ENCODE peak calls at places on chromosomes 1 and 21, in six cellular contexts. C is CD8-positive, alpha-beta memory T cell; W is fibroblast of lung; K is CD4-positive, CD25-positive, alpha-beta regulatory T cell; A is tibial nerve; E is IMR-90. S is an unnamed sample.

GRCh38 chr1:9655127-9655723 is 3.7 kb downstream of the PIK3CD start:
- DNase-seq in C (peak; percentile 25), E (no peak), W (no peak), A (no peak), K (peak; percentile 32), S (no peak)

GRCh38 chr1:234869182-234870019 is 259.2 kb downstream of the TOMM20 start:
- DNase-seq in C (no peak), K (no peak), E (no peak), W (no peak), A (no peak), S (no peak)

GRCh38 chr1:239262538-239262937 is 123.8 kb upstream of the CHRM3 start:
- DNase-seq in K (no peak), W (no peak), C (no peak), A (no peak), E (no peak), S (no peak)

GRCh38 chr1:52368383-52369172 is 2.6 kb upstream of the CC2D1B start:
- DNase-seq in K (peak; percentile 49), W (peak; percentile 46), E (peak; percentile 32), C (peak; percentile 49), A (no peak), S (peak; percentile 55)

GRCh38 chr1:201355471-201355870 is 22.0 kb downstream of the TNNT2 start:
- DNase-seq in A (no peak), K (no peak), E (no peak), W (no peak), C (no peak), S (no peak)

GRCh38 chr1:64877151-64877550 is 89.2 kb downstream of the JAK1 start:
- DNase-seq in E (no peak), K (peak; percentile 19), W (no peak), A (no peak), C (peak; percentile 33), S (no peak)

GRCh38 chr21:41956926-41957729 is 3.3 kb upstream of the C2CD2 start:
- DNase-seq in A (no peak), K (no peak), E (peak; percentile 93), W (peak; percentile 83), C (no peak), S (no peak)

GRCh38 chr1:218365600-218365999 is 20.5 kb downstream of the TGFB2 start:
- DNase-seq in C (no peak), A (peak; percentile 38), K (no peak), E (no peak), W (peak; percentile 63), S (no peak)

GRCh38 chr1:236502972-236503639 is 20.7 kb upstream of the LGALS8 start:
- DNase-seq in C (no peak), A (peak; percentile 13), E (peak; percentile 78), W (peak; percentile 82), K (no peak), S (no peak)

GRCh38 chr1:11935040-11935378 is 492 bp downstream of the PLOD1 start:
- DNase-seq in E (no peak), K (no peak), A (no peak), C (no peak), W (no peak), S (no peak)

GRCh38 chr1:11934295-11935039 is at the start of gene PLOD1:
- DNase-seq in C (peak; percentile 84), A (peak; percentile 85), W (peak; percentile 89), E (peak; percentile 84), K (peak; percentile 82), S (peak; percentile 94)

GRCh38 chr1:11942280-11942679 is 7.8 kb downstream of the PLOD1 start:
- DNase-seq in E (no peak), K (no peak), W (no peak), A (no peak), C (no peak), S (no peak)

GRCh38 chr1:11940260-11940921 is 5.9 kb downstream of the PLOD1 start:
- DNase-seq in A (no peak), W (no peak), C (no peak), E (peak; percentile 13), K (no peak), S (no peak)

GRCh38 chr1:11938722-11939526 is 4.4 kb downstream of the PLOD1 start:
- DNase-seq in E (no peak), A (peak; percentile 63), C (no peak), W (no peak), K (no peak), S (no peak)
- H3K4me3 ChIP-seq in E (no peak overlapping the region), A (no peak overlapping the region), C (no peak overlapping the region), W (no peak overlapping the region), K (no peak overlapping the region), S (no peak overlapping the region)

DNA sequence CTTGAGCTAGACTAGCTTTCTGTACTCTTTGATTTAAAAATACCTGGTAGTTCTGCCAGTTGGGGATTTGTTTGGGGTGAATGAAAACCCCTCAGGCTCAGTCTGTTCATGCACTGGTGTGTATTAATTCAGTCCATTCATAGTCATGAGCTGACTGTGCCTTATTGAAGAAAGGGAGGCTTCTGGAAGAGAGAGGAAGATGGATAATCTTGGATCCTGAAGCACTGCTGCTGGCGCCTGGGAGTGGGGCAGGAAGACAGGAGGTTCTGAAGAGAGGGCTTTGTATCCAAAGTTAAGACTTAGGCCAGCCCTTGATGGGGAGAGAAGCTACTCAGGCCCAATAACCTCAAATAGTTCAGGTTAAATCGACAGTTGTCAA is 83.7 kb downstream of the CAMTA1 start:
- DNase-seq in W (no peak), E (no peak), A (no peak), K (no peak), C (no peak), S (peak; percentile 87)
- H3K4me1 ChIP-seq in W (peaks cover 8% of the 10 kb centered on the region), E (peaks cover 23% of the 10 kb centered on the region), A (peaks cover 8% of the 10 kb centered on the region), K (peaks cover 10% of the 10 kb centered on the region), C (no peaks in the 10 kb centered on the region), S (peaks cover 58% of the 10 kb centered on the region)

DNA sequence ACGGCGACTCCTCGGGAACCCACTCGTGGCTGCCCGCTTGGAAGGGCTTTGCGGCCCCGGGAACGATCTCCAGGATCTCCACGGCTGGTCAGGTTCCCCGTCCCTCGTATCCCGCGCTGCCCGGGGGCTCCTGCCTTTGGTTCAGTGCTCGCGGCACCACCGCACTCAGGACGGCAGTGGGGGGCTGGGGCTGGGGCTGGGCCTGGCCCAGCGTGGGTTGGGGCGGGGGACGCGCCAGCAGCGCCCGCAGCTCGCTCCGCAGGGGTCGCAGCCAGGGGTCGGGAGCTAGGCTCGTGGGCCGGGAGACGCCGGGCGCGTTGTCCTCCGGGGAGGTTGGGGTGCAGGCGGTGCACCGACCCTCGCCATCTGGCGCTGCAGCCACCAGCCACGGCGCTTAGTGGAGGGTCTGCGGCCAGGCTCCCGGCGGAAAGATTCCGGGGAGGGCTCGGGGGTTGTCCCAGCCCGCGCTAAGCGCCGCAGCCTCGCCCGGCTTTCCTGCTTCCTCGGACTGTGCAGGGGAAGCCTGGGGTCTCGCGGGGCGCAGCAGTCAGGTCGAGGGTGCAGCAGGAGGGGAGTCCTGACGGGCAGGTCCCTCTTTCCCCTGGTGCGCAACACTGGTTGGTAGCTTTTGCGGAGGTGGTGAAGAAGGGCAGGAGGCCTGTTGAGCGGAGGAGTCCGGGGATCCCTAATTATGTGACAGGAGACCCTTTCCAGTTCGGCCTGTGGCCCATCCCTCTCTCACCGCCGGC is 9.0 kb downstream of the SIM2 start:
- DNase-seq in C (no peak), K (no peak), A (no peak), E (no peak), W (no peak), S (no peak)
- H3K27me3 ChIP-seq in C (peaks cover 56% of the 10 kb centered on the region), K (peaks cover 29% of the 10 kb centered on the region), A (peaks cover 100% of the 10 kb centered on the region), E (peaks cover 91% of the 10 kb centered on the region), W (peaks cover 93% of the 10 kb centered on the region), S (no peaks in the 10 kb centered on the region)

GRCh38 chr1:150473659-150474058 is 13.6 kb upstream of the TARS2 start:
- DNase-seq in W (no peak), A (peak; percentile 16), K (no peak), C (no peak), E (no peak), S (no peak)
- H3K4me3 ChIP-seq in W (no peak overlapping the region), A (no peak overlapping the region), K (no peak overlapping the region), C (no peak overlapping the region), E (no peak overlapping the region), S (no peak overlapping the region)

GRCh38 chr1:203308205-203309114 is 3.1 kb downstream of the BTG2 start:
- DNase-seq in C (peak; percentile 13), K (no peak), E (no peak), W (no peak), A (no peak), S (peak; percentile 59)
- H3K4me1 ChIP-seq in C (peaks cover 59% of the 10 kb centered on the region), K (peaks cover 61% of the 10 kb centered on the region), E (peaks cover 7% of the 10 kb centered on the region), W (peaks cover 2% of the 10 kb centered on the region), A (peaks cover 38% of the 10 kb centered on the region), S (peaks cover 35% of the 10 kb centered on the region)

DNA sequence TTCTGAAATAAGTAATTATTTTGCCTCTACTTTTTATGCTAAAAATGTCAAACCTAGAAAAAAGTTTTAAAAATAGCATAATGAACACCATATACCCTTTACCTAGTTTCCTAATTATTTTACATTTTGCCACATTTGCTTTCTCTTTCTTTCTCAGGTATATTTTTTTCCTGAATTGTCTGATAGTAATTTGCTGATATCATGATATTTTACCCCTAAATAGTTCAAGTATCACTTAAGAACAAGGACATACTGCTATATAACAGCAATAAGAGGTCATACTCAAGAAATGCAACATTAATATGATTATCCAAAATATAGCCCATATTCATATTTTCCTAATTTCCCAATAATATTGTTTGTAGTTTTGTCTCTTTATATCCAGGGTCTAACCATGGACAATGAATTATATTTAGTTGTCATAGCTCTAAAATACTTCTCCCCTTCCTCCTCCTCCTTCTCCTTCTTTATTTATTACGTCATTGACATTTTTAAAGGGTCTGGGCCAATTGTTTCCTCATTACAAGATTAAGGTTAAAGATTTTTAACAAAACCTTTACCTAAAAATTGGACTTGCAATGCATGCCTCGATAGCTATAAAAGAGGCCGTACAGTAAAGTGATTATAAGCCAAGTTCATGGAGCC is 20.3 kb upstream of the SMYD2 start:
- DNase-seq in E (no peak), C (no peak), A (no peak), K (no peak), W (no peak), S (no peak)
- H3K27me3 ChIP-seq in E (peaks cover 11% of the 10 kb centered on the region), C (peaks cover 18% of the 10 kb centered on the region), A (peaks cover 57% of the 10 kb centered on the region), K (peaks cover 36% of the 10 kb centered on the region), W (peaks cover 4% of the 10 kb centered on the region), S (peaks cover 24% of the 10 kb centered on the region)

GRCh38 chr1:56535949-56536348 is 43.4 kb downstream of the PLPP3 start:
- DNase-seq in K (no peak), W (no peak), A (no peak), C (no peak), E (no peak), S (no peak)
- H3K4me3 ChIP-seq in K (no peak overlapping the region), W (no peak overlapping the region), A (no peak overlapping the region), C (no peak overlapping the region), E (no peak overlapping the region), S (no peak overlapping the region)

DNA sequence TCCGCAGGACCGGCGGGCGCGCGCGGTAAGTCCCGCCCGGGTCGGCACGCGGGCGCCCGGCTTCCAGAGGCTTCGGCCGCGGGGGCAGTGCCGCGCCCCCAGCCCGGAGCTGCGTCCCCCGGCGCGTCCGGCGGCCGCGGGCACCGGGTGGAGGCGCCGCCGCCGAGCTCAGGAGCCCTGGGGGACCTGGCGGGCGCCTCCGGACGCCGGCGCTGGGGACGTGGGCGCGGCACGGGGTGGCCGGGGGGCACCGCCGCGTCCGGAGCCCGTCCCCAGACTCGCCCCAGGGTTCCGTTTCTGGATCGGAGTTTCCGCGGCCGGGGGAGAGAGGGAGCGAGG is 280 bp downstream of the NBL1 start:
- DNase-seq in E (no peak), W (no peak), A (no peak), C (no peak), K (no peak), S (no peak)
- H3K4me1 ChIP-seq in E (peaks cover 22% of the 10 kb centered on the region), W (peaks cover 18% of the 10 kb centered on the region), A (peaks cover 15% of the 10 kb centered on the region), C (peaks cover 27% of the 10 kb centered on the region), K (peaks cover 10% of the 10 kb centered on the region), S (peaks cover 12% of the 10 kb centered on the region)